ENCODE peak calls at places on chromosome 7, in eight cellular contexts. One of them, this sample, is unnamed.

GRCh38 chr7:2643386-2644229 is 11.8 kb downstream of the TTYH3 start:
- DNase-seq in prostate gland: no peak
- DNase-seq in retinal pigment epithelial cell: no peak
- DNase-seq in C1 segment of cervical spinal cord: no peak
- DNase-seq in natural killer cell: no peak
- DNase-seq in HS-27A: no peak
- DNase-seq in thoracic aorta: no peak
- DNase-seq in iris pigment epithelial cell: no peak
- DNase-seq in this sample: no peak

GRCh38 chr7:75971961-75972763 is 22.2 kb downstream of the TMEM120A start:
- DNase-seq in HS-27A: no peak
- DNase-seq in prostate gland: no peak
- DNase-seq in natural killer cell: no peak
- DNase-seq in iris pigment epithelial cell: peak; percentile 52
- DNase-seq in retinal pigment epithelial cell: peak; percentile 38
- DNase-seq in thoracic aorta: no peak
- DNase-seq in C1 segment of cervical spinal cord: no peak
- DNase-seq in this sample: no peak

GRCh38 chr7:44994877-44995554 is 5.0 kb upstream of the CCM2 start:
- DNase-seq in iris pigment epithelial cell: no peak
- DNase-seq in thoracic aorta: no peak
- DNase-seq in prostate gland: no peak
- DNase-seq in natural killer cell: no peak
- DNase-seq in retinal pigment epithelial cell: no peak
- DNase-seq in HS-27A: no peak
- DNase-seq in C1 segment of cervical spinal cord: no peak
- DNase-seq in this sample: no peak

GRCh38 chr7:8162181-8162580 is 99.8 kb downstream of the ICA1 start:
- DNase-seq in C1 segment of cervical spinal cord: no peak
- DNase-seq in natural killer cell: no peak
- DNase-seq in retinal pigment epithelial cell: no peak
- DNase-seq in HS-27A: no peak
- DNase-seq in thoracic aorta: no peak
- DNase-seq in iris pigment epithelial cell: no peak
- DNase-seq in prostate gland: no peak
- DNase-seq in this sample: no peak

GRCh38 chr7:31066516-31067130 is 14.5 kb downstream of the ADCYAP1R1 start:
- DNase-seq in retinal pigment epithelial cell: no peak
- DNase-seq in HS-27A: no peak
- DNase-seq in iris pigment epithelial cell: no peak
- DNase-seq in natural killer cell: no peak
- DNase-seq in C1 segment of cervical spinal cord: no peak
- DNase-seq in thoracic aorta: no peak
- DNase-seq in prostate gland: no peak
- DNase-seq in this sample: no peak

GRCh38 chr7:92955081-92955480 is 118.7 kb upstream of the CDK6 start:
- DNase-seq in retinal pigment epithelial cell: no peak
- DNase-seq in C1 segment of cervical spinal cord: no peak
- DNase-seq in HS-27A: no peak
- DNase-seq in natural killer cell: no peak
- DNase-seq in prostate gland: no peak
- DNase-seq in iris pigment epithelial cell: no peak
- DNase-seq in thoracic aorta: no peak
- DNase-seq in this sample: no peak

GRCh38 chr7:69683002-69683401 is 84.7 kb downstream of the AUTS2 start:
- DNase-seq in retinal pigment epithelial cell: no peak
- DNase-seq in HS-27A: no peak
- DNase-seq in C1 segment of cervical spinal cord: no peak
- DNase-seq in iris pigment epithelial cell: no peak
- DNase-seq in thoracic aorta: no peak
- DNase-seq in natural killer cell: no peak
- DNase-seq in prostate gland: no peak
- DNase-seq in this sample: no peak

GRCh38 chr7:65749518-65749917 is 123.4 kb upstream of the VKORC1L1 start:
- DNase-seq in HS-27A: no peak
- DNase-seq in iris pigment epithelial cell: no peak
- DNase-seq in C1 segment of cervical spinal cord: no peak
- DNase-seq in prostate gland: no peak
- DNase-seq in retinal pigment epithelial cell: no peak
- DNase-seq in natural killer cell: no peak
- DNase-seq in thoracic aorta: no peak
- DNase-seq in this sample: no peak

GRCh38 chr7:117472335-117472734 is 7.5 kb upstream of the CFTR start:
- DNase-seq in prostate gland: no peak
- DNase-seq in C1 segment of cervical spinal cord: no peak
- DNase-seq in thoracic aorta: no peak
- DNase-seq in HS-27A: no peak
- DNase-seq in iris pigment epithelial cell: no peak
- DNase-seq in retinal pigment epithelial cell: no peak
- DNase-seq in natural killer cell: no peak
- DNase-seq in this sample: no peak

GRCh38 chr7:27532256-27532783 is 130.4 kb downstream of the HIBADH start:
- DNase-seq in thoracic aorta: no peak
- DNase-seq in C1 segment of cervical spinal cord: no peak
- DNase-seq in retinal pigment epithelial cell: no peak
- DNase-seq in iris pigment epithelial cell: peak; percentile 46
- DNase-seq in natural killer cell: no peak
- DNase-seq in prostate gland: no peak
- DNase-seq in HS-27A: no peak
- DNase-seq in this sample: no peak

GRCh38 chr7:5532520-5533335 is 109.1 kb upstream of the TNRC18 start:
- DNase-seq in natural killer cell: no peak
- DNase-seq in C1 segment of cervical spinal cord: no peak
- DNase-seq in prostate gland: peak; percentile 70
- DNase-seq in HS-27A: no peak
- DNase-seq in thoracic aorta: no peak
- DNase-seq in retinal pigment epithelial cell: no peak
- DNase-seq in iris pigment epithelial cell: no peak
- DNase-seq in this sample: peak; percentile 12

GRCh38 chr7:15921576-15921975 is 235.1 kb upstream of the MEOX2 start:
- DNase-seq in natural killer cell: no peak
- DNase-seq in thoracic aorta: no peak
- DNase-seq in iris pigment epithelial cell: no peak
- DNase-seq in HS-27A: peak; percentile 8
- DNase-seq in retinal pigment epithelial cell: no peak
- DNase-seq in prostate gland: no peak
- DNase-seq in C1 segment of cervical spinal cord: no peak
- DNase-seq in this sample: no peak

GRCh38 chr7:10802526-10802925 is 171.1 kb upstream of the PHF14 start:
- DNase-seq in retinal pigment epithelial cell: peak; percentile 83
- DNase-seq in iris pigment epithelial cell: peak; percentile 68
- DNase-seq in C1 segment of cervical spinal cord: no peak
- DNase-seq in thoracic aorta: no peak
- DNase-seq in HS-27A: peak; percentile 7
- DNase-seq in prostate gland: no peak
- DNase-seq in natural killer cell: no peak
- DNase-seq in this sample: no peak

GRCh38 chr7:114229251-114229650 is 185.4 kb upstream of the FOXP2 start:
- DNase-seq in C1 segment of cervical spinal cord: no peak
- DNase-seq in HS-27A: no peak
- DNase-seq in prostate gland: no peak
- DNase-seq in retinal pigment epithelial cell: peak; percentile 30
- DNase-seq in thoracic aorta: no peak
- DNase-seq in iris pigment epithelial cell: peak; percentile 63
- DNase-seq in natural killer cell: no peak
- DNase-seq in this sample: no peak

GRCh38 chr7:77565917-77566316 is 28.8 kb downstream of the PTPN12 start:
- DNase-seq in HS-27A: no peak
- DNase-seq in iris pigment epithelial cell: peak; percentile 86
- DNase-seq in C1 segment of cervical spinal cord: no peak
- DNase-seq in retinal pigment epithelial cell: no peak
- DNase-seq in thoracic aorta: no peak
- DNase-seq in prostate gland: no peak
- DNase-seq in natural killer cell: no peak
- DNase-seq in this sample: no peak

GRCh38 chr7:32496052-32496813 is 944 bp downstream of the AVL9 start:
- DNase-seq in C1 segment of cervical spinal cord: no peak
- DNase-seq in HS-27A: no peak
- DNase-seq in thoracic aorta: no peak
- DNase-seq in prostate gland: no peak
- DNase-seq in iris pigment epithelial cell: no peak
- DNase-seq in natural killer cell: no peak
- DNase-seq in retinal pigment epithelial cell: no peak
- DNase-seq in this sample: no peak

GRCh38 chr7:41886257-41886905 is 183.5 kb upstream of the INHBA start:
- DNase-seq in thoracic aorta: no peak
- DNase-seq in prostate gland: no peak
- DNase-seq in HS-27A: peak; percentile 52
- DNase-seq in natural killer cell: no peak
- DNase-seq in iris pigment epithelial cell: peak; percentile 92
- DNase-seq in retinal pigment epithelial cell: no peak
- DNase-seq in C1 segment of cervical spinal cord: no peak
- DNase-seq in this sample: no peak

GRCh38 chr7:112869111-112869774 is 79.0 kb upstream of the TMEM168 start:
- DNase-seq in retinal pigment epithelial cell: no peak
- DNase-seq in natural killer cell: peak; percentile 41
- DNase-seq in iris pigment epithelial cell: peak; percentile 48
- DNase-seq in HS-27A: no peak
- DNase-seq in prostate gland: no peak
- DNase-seq in thoracic aorta: no peak
- DNase-seq in C1 segment of cervical spinal cord: no peak
- DNase-seq in this sample: no peak

GRCh38 chr7:79272066-79272669 is 181.3 kb downstream of the MAGI2 start:
- DNase-seq in iris pigment epithelial cell: peak; percentile 68
- DNase-seq in retinal pigment epithelial cell: no peak
- DNase-seq in C1 segment of cervical spinal cord: no peak
- DNase-seq in natural killer cell: no peak
- DNase-seq in HS-27A: no peak
- DNase-seq in prostate gland: no peak
- DNase-seq in thoracic aorta: no peak
- DNase-seq in this sample: no peak

This sample was measured in occipital lobe.